ENCODE peak calls at places on chromosomes 16 and 17, in six cellular contexts. One of them, this sample, is unnamed.

GRCh38 chr16:81647527-81647926 is 131.6 kb upstream of the PLCG2 start:
- DNase-seq in CD8-positive, alpha-beta T cell: no peak
- DNase-seq in SW 1271: peak; percentile 47
- DNase-seq in neuronal stem cell: no peak
- DNase-seq in aorta: no peak
- DNase-seq in CD4-positive, alpha-beta memory T cell: no peak
- DNase-seq in this sample: no peak

GRCh38 chr16:54204756-54205155 is 81.8 kb downstream of the IRX3 start:
- DNase-seq in CD8-positive, alpha-beta T cell: no peak
- DNase-seq in SW 1271: no peak
- DNase-seq in neuronal stem cell: no peak
- DNase-seq in aorta: no peak
- DNase-seq in CD4-positive, alpha-beta memory T cell: no peak
- DNase-seq in this sample: no peak

GRCh38 chr16:55408656-55409055 is 70.3 kb upstream of the MMP2 start:
- DNase-seq in CD8-positive, alpha-beta T cell: no peak
- DNase-seq in SW 1271: no peak
- DNase-seq in neuronal stem cell: peak; percentile 52
- DNase-seq in aorta: no peak
- DNase-seq in CD4-positive, alpha-beta memory T cell: no peak
- DNase-seq in this sample: no peak

GRCh38 chr17:67633751-67634191 is 84.0 kb upstream of the NOL11 start:
- DNase-seq in CD8-positive, alpha-beta T cell: no peak
- DNase-seq in SW 1271: no peak
- DNase-seq in neuronal stem cell: no peak
- DNase-seq in aorta: no peak
- DNase-seq in CD4-positive, alpha-beta memory T cell: no peak
- DNase-seq in this sample: no peak

GRCh38 chr16:13982446-13982845 is 62.5 kb downstream of the ERCC4 start:
- DNase-seq in CD8-positive, alpha-beta T cell: no peak
- DNase-seq in SW 1271: no peak
- DNase-seq in neuronal stem cell: no peak
- DNase-seq in aorta: no peak
- DNase-seq in CD4-positive, alpha-beta memory T cell: no peak
- DNase-seq in this sample: no peak

GRCh38 chr17:76536511-76537287 is 810 bp downstream of the CYGB start:
- DNase-seq in CD8-positive, alpha-beta T cell: no peak
- DNase-seq in SW 1271: no peak
- DNase-seq in neuronal stem cell: no peak
- DNase-seq in aorta: no peak
- DNase-seq in CD4-positive, alpha-beta memory T cell: no peak
- DNase-seq in this sample: no peak

GRCh38 chr16:82995927-82996441 is 369.2 kb downstream of the CDH13 start:
- DNase-seq in CD8-positive, alpha-beta T cell: no peak
- DNase-seq in SW 1271: no peak
- DNase-seq in neuronal stem cell: no peak
- DNase-seq in aorta: no peak
- DNase-seq in CD4-positive, alpha-beta memory T cell: no peak
- DNase-seq in this sample: no peak

GRCh38 chr17:62187681-62188080 is 122.6 kb upstream of the MED13 start:
- DNase-seq in CD8-positive, alpha-beta T cell: no peak
- DNase-seq in SW 1271: no peak
- DNase-seq in neuronal stem cell: no peak
- DNase-seq in aorta: no peak
- DNase-seq in CD4-positive, alpha-beta memory T cell: no peak
- DNase-seq in this sample: no peak

GRCh38 chr16:89038811-89039735 is 54.6 kb upstream of the ACSF3 start:
- DNase-seq in CD8-positive, alpha-beta T cell: no peak
- DNase-seq in SW 1271: no peak
- DNase-seq in neuronal stem cell: no peak
- DNase-seq in aorta: peak; percentile 63
- DNase-seq in CD4-positive, alpha-beta memory T cell: no peak
- DNase-seq in this sample: no peak

GRCh38 chr17:77529328-77529650 is 388.5 kb downstream of the SEC14L1 start:
- DNase-seq in CD8-positive, alpha-beta T cell: no peak
- DNase-seq in SW 1271: no peak
- DNase-seq in neuronal stem cell: no peak
- DNase-seq in aorta: no peak
- DNase-seq in CD4-positive, alpha-beta memory T cell: no peak
- DNase-seq in this sample: peak; percentile 49

GRCh38 chr16:82874251-82874650 is 247.5 kb downstream of the CDH13 start:
- DNase-seq in CD8-positive, alpha-beta T cell: no peak
- DNase-seq in SW 1271: no peak
- DNase-seq in neuronal stem cell: no peak
- DNase-seq in aorta: no peak
- DNase-seq in CD4-positive, alpha-beta memory T cell: no peak
- DNase-seq in this sample: no peak

GRCh38 chr17:50200447-50201225 is 795 bp downstream of the COL1A1 start:
- DNase-seq in CD8-positive, alpha-beta T cell: peak; percentile 69
- DNase-seq in SW 1271: peak; percentile 87
- DNase-seq in neuronal stem cell: peak; percentile 90
- DNase-seq in aorta: peak; percentile 98
- DNase-seq in CD4-positive, alpha-beta memory T cell: peak; percentile 81
- DNase-seq in this sample: peak; percentile 96

GRCh38 chr16:90031186-90031930 is 12.1 kb upstream of the DBNDD1 start:
- DNase-seq in CD8-positive, alpha-beta T cell: no peak
- DNase-seq in SW 1271: no peak
- DNase-seq in neuronal stem cell: no peak
- DNase-seq in aorta: no peak
- DNase-seq in CD4-positive, alpha-beta memory T cell: no peak
- DNase-seq in this sample: no peak

GRCh38 chr17:6843241-6843890 is 11.8 kb upstream of the TEKT1 start:
- DNase-seq in CD8-positive, alpha-beta T cell: no peak
- DNase-seq in SW 1271: peak; percentile 55
- DNase-seq in neuronal stem cell: peak; percentile 27
- DNase-seq in aorta: no peak
- DNase-seq in CD4-positive, alpha-beta memory T cell: peak; percentile 37
- DNase-seq in this sample: no peak

GRCh38 chr17:2090804-2091534 is 36.1 kb downstream of the HIC1 start:
- DNase-seq in CD8-positive, alpha-beta T cell: no peak
- DNase-seq in SW 1271: peak; percentile 74
- DNase-seq in neuronal stem cell: peak; percentile 30
- DNase-seq in aorta: no peak
- DNase-seq in CD4-positive, alpha-beta memory T cell: no peak
- DNase-seq in this sample: peak; percentile 80

GRCh38 chr17:32777436-32777835 is 99.5 kb downstream of the MYO1D start:
- DNase-seq in CD8-positive, alpha-beta T cell: no peak
- DNase-seq in SW 1271: no peak
- DNase-seq in neuronal stem cell: no peak
- DNase-seq in aorta: no peak
- DNase-seq in CD4-positive, alpha-beta memory T cell: no peak
- DNase-seq in this sample: no peak

GRCh38 chr17:47279062-47279801 is 25.6 kb downstream of the ITGB3 start:
- DNase-seq in CD8-positive, alpha-beta T cell: no peak
- DNase-seq in SW 1271: peak; percentile 10
- DNase-seq in neuronal stem cell: no peak
- DNase-seq in aorta: peak; percentile 90
- DNase-seq in CD4-positive, alpha-beta memory T cell: no peak
- DNase-seq in this sample: no peak

GRCh38 chr17:1005361-1005946 is 8.5 kb downstream of the TIMM22 start:
- DNase-seq in CD8-positive, alpha-beta T cell: no peak
- DNase-seq in SW 1271: no peak
- DNase-seq in neuronal stem cell: no peak
- DNase-seq in aorta: peak; percentile 90
- DNase-seq in CD4-positive, alpha-beta memory T cell: no peak
- DNase-seq in this sample: peak; percentile 79

GRCh38 chr17:67636841-67637240 is 80.9 kb upstream of the NOL11 start:
- DNase-seq in CD8-positive, alpha-beta T cell: no peak
- DNase-seq in SW 1271: no peak
- DNase-seq in neuronal stem cell: no peak
- DNase-seq in aorta: no peak
- DNase-seq in CD4-positive, alpha-beta memory T cell: no peak
- DNase-seq in this sample: no peak

GRCh38 chr17:2138768-2139167 is 83.9 kb downstream of the HIC1 start:
- DNase-seq in CD8-positive, alpha-beta T cell: no peak
- DNase-seq in SW 1271: no peak
- DNase-seq in neuronal stem cell: no peak
- DNase-seq in aorta: no peak
- DNase-seq in CD4-positive, alpha-beta memory T cell: no peak
- DNase-seq in this sample: no peak

GRCh38 chr16:87375426-87376135 is 8.0 kb downstream of the FBXO31 start:
- DNase-seq in CD8-positive, alpha-beta T cell: no peak
- DNase-seq in SW 1271: no peak
- DNase-seq in neuronal stem cell: no peak
- DNase-seq in aorta: peak; percentile 50
- DNase-seq in CD4-positive, alpha-beta memory T cell: no peak
- DNase-seq in this sample: no peak

GRCh38 chr17:82767041-82767754 is 15.3 kb downstream of the TBCD start:
- DNase-seq in CD8-positive, alpha-beta T cell: no peak
- DNase-seq in SW 1271: peak; percentile 10
- DNase-seq in neuronal stem cell: no peak
- DNase-seq in aorta: no peak
- DNase-seq in CD4-positive, alpha-beta memory T cell: peak; percentile 16
- DNase-seq in this sample: no peak

GRCh38 chr17:72618018-72618509 is 474.4 kb downstream of the SLC39A11 start:
- DNase-seq in CD8-positive, alpha-beta T cell: no peak
- DNase-seq in SW 1271: no peak
- DNase-seq in neuronal stem cell: no peak
- DNase-seq in aorta: no peak
- DNase-seq in CD4-positive, alpha-beta memory T cell: peak; percentile 63
- DNase-seq in this sample: no peak

GRCh38 chr16:55480228-55480655 is 1.2 kb downstream of the MMP2 start:
- DNase-seq in CD8-positive, alpha-beta T cell: no peak
- DNase-seq in SW 1271: no peak
- DNase-seq in neuronal stem cell: no peak
- DNase-seq in aorta: peak; percentile 94
- DNase-seq in CD4-positive, alpha-beta memory T cell: no peak
- DNase-seq in this sample: peak; percentile 95

This sample was measured in sciatic nerve.